ENCODE peak calls at places on chromosomes 3 and 15, in seven cellular contexts. X is choroid plexus epithelial cell, E is A549, S is thoracic aorta, Z is neural progenitor cell, A is WERI-Rb-1, L is GM12865. M is an unnamed sample.
A peak's percentile ranks its signal among the peaks of the same experiment; 100 is the strongest.

GRCh38 chr3:111989061-111989678 is 9.6 kb upstream of the TAGLN3 start:
- DNase-seq in X (peak; percentile 91), E (peak; percentile 71), S (no peak), Z (peak; percentile 71), A (no peak), L (peak; percentile 65), M (peak; percentile 84)

GRCh38 chr3:99023590-99024192 is 122.2 kb upstream of the DCBLD2 start:
- DNase-seq in X (peak; percentile 72), E (peak; percentile 41), S (no peak), Z (peak; percentile 38), A (no peak), L (peak; percentile 48), M (peak; percentile 72)

GRCh38 chr15:87631093-87631492 is 625.4 kb downstream of the NTRK3 start:
- DNase-seq in X (no peak), E (no peak), S (no peak), Z (no peak), A (no peak), L (no peak), M (peak; percentile 4)

GRCh38 chr15:85761635-85762034 is 33.1 kb downstream of the KLHL25 start:
- DNase-seq in X (peak; percentile 43), E (no peak), S (no peak), Z (no peak), A (no peak), L (no peak), M (peak; percentile 49)

GRCh38 chr3:43932921-43933320 is 242.2 kb downstream of the ABHD5 start:
- DNase-seq in X (peak; percentile 6), E (no peak), S (no peak), Z (no peak), A (no peak), L (no peak), M (peak; percentile 57)

GRCh38 chr3:177899275-177900067 is 636.8 kb upstream of the KCNMB2 start:
- DNase-seq in X (no peak), E (no peak), S (no peak), Z (peak; percentile 33), A (no peak), L (peak; percentile 5), M (no peak)

GRCh38 chr3:66822059-66823009 is 175.8 kb upstream of the KBTBD8 start:
- DNase-seq in X (peak; percentile 84), E (peak; percentile 60), S (peak; percentile 5), Z (peak; percentile 73), A (peak; percentile 77), L (peak; percentile 81), M (peak; percentile 71)

GRCh38 chr15:60362318-60363023 is 35.3 kb downstream of the ANXA2 start:
- DNase-seq in X (peak; percentile 68), E (peak; percentile 86), S (no peak), Z (no peak), A (no peak), L (peak; percentile 6), M (peak; percentile 61)

GRCh38 chr3:65851827-65852226 is 186.9 kb downstream of the MAGI1 start:
- DNase-seq in X (peak; percentile 74), E (no peak), S (no peak), Z (no peak), A (no peak), L (no peak), M (peak; percentile 85)

GRCh38 chr3:24493951-24494615 is 567 bp downstream of the THRB start:
- DNase-seq in X (peak; percentile 38), E (peak; percentile 37), S (peak; percentile 41), Z (peak; percentile 53), A (peak; percentile 62), L (no peak), M (peak; percentile 26)

GRCh38 chr3:47566667-47567066 is 12.0 kb downstream of the CSPG5 start:
- DNase-seq in X (no peak), E (no peak), S (no peak), Z (no peak), A (no peak), L (no peak), M (no peak)

GRCh38 chr3:78140274-78140673 is 1100.4 kb downstream of the ROBO2 start:
- DNase-seq in X (peak; percentile 53), E (no peak), S (no peak), Z (no peak), A (no peak), L (no peak), M (peak; percentile 11)

GRCh38 chr3:191987951-191988350 is 527.0 kb downstream of the PYDC2 start:
- DNase-seq in X (no peak), E (no peak), S (no peak), Z (no peak), A (no peak), L (no peak), M (no peak)

GRCh38 chr3:13537926-13538325 is 11.0 kb upstream of the FBLN2 start:
- DNase-seq in X (peak; percentile 96), E (peak; percentile 84), S (no peak), Z (no peak), A (no peak), L (no peak), M (peak; percentile 84)

GRCh38 chr3:42655331-42655888 is 1.9 kb downstream of the ZBTB47 start:
- DNase-seq in X (no peak), E (no peak), S (no peak), Z (peak; percentile 38), A (no peak), L (no peak), M (no peak)

GRCh38 chr3:39809181-39809994 is at the start of gene MYRIP:
- DNase-seq in X (peak; percentile 13), E (no peak), S (no peak), Z (peak; percentile 93), A (peak; percentile 82), L (peak; percentile 28), M (peak; percentile 11)

GRCh38 chr3:101383156-101383575 is 62.8 kb upstream of the IMPG2 start:
- DNase-seq in X (peak; percentile 38), E (no peak), S (no peak), Z (peak; percentile 54), A (no peak), L (no peak), M (peak; percentile 17)

GRCh38 chr3:145125307-145125706 is 1035.7 kb downstream of the PLOD2 start:
- DNase-seq in X (no peak), E (no peak), S (no peak), Z (no peak), A (no peak), L (no peak), M (no peak)

GRCh38 chr3:27715454-27715806 is 6.7 kb downstream of the EOMES start:
- DNase-seq in X (no peak), E (no peak), S (no peak), Z (no peak), A (no peak), L (no peak), M (no peak)

GRCh38 chr3:184230081-184230602 is 757 bp downstream of the VWA5B2 start:
- DNase-seq in X (no peak), E (no peak), S (no peak), Z (peak; percentile 44), A (peak; percentile 34), L (no peak), M (no peak)

GRCh38 chr3:73094127-73094526 is 32.7 kb downstream of the EBLN2 start:
- DNase-seq in X (no peak), E (peak; percentile 58), S (no peak), Z (no peak), A (no peak), L (no peak), M (no peak)

DNA sequence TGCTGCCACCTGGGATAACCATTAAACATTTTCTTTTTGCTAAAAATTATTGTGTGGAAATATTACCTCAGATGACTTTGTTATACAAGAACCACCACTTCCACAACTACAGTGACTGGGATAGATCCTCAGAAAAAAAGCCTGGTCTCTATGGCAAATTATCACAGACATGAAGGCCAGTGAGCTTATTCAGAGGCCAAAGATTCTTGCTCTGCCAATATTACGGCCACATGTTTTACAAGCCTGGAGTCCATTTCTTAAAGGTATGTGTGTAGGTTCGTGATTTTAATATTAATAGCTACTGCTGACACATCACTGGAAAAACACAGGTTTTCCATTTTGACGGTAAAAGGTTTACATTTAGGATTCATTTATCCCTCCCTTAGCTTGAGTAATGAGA is 73.8 kb downstream of the MYO1E start:
- DNase-seq in X (no peak), E (no peak), S (no peak), Z (no peak), A (no peak), L (no peak), M (no peak)
- H3K4me3 ChIP-seq in X (no peak overlapping the region), E (no peak overlapping the region), S (no peak overlapping the region), Z (no peak overlapping the region), A (no peak overlapping the region), L (no peak overlapping the region), M (no peak overlapping the region)

DNA sequence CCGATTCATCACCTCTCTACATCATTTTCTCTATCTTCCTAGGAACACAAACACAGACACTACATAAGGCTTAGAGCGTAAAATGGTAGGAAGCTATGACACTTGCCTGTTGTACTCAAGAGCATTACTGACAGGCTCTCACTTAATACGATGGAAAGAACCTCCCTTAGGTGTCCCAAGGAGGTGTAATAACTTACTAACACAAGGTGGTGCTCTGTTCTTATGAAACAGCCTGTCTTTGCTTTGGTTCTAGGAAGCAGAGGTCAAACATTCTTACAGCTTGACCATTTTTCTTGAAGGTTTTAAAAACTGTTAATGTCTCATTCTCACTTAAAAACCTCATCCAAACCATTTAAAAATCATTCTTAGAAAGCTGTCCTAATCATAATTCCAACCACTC is 317.9 kb upstream of the AGTR1 start:
- DNase-seq in X (peak; percentile 90), E (peak; percentile 79), S (no peak), Z (peak; percentile 74), A (peak; percentile 8), L (peak; percentile 59), M (peak; percentile 81)
- TF ChIP-seq CTCF in X (peak; percentile 70), E (peak; percentile 83), S (peak; percentile 63), Z (peak; percentile 71), A (peak; percentile 55), L (peak; percentile 34), M (peak; percentile 68)

DNA sequence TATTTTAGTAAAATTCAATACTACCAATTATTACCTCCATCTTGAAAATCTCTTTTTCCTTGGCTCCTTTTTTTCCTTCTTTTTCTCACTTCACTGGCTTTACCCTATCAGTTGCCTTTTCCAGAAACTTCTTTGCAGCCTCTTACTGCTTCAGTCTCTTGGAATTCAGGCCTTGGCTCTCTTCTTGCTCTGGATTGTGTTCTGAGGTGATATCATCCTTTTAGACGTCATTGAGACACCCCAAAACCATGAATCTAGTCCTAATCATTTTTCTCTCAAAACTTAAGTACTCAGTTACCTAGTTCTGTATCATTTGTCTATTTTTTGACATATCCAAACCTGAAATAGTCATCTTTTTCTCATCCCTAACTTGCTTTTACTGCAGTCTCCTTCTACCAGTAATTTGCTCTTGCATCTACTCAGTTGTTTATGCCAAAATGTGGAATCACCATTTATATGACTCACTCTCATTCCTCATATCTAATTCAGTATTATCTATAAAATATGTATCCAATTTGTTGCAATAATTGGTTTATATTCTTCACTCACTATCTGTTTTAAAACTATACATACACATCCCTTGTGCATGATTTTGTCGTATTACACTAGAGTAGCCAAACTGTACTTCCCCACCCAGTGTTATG is 703.2 kb upstream of the CCDC54 start:
- DNase-seq in X (no peak), E (no peak), S (no peak), Z (no peak), A (no peak), L (no peak), M (no peak)
- H3K4me3 ChIP-seq in X (no peak overlapping the region), E (no peak overlapping the region), S (no peak overlapping the region), Z (no peak overlapping the region), A (no peak overlapping the region), L (no peak overlapping the region), M (no peak overlapping the region)

DNA sequence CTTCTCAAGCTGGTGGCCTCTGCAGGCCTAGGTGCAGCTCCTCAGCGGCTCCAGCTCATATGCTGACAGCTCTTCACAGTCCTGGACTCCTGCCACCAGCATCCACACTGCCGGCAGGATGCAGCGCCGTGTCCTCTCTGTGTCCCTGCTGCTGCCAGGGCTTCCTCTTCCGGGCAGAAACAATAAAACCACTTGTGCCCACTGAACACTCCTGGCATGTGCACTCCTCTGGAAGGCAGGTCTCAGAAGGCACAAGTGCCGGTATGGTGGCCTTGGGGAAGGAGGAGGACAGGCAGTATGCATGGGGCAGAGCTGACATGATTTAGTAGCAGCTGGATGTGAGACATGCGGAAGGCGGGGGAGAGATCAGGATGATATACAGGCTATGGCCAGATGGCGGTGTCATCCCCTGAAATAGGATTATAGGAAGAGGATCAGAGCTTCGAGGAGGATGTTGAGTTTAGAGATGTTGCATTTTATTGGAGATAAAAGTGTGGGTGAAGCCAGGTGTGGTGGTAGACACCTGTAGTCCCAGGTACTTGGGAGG is 7.5 kb upstream of the MAN2A2 start:
- DNase-seq in X (peak; percentile 34), E (peak; percentile 43), S (no peak), Z (peak; percentile 26), A (peak; percentile 92), L (no peak), M (peak; percentile 12)
- TF ChIP-seq CTCF in X (peak; percentile 34), E (no peak), S (no peak), Z (peak; percentile 14), A (no peak), L (no peak), M (no peak)

M was measured in fibroblast of pulmonary artery.